ENCODE peak calls at places on chromosomes 1 and 21, in four cellular contexts. A is NCI-H2081 treated with DMSO at 0.1 percent for 48 hours, H is NCI-H2107, S is psoas muscle. T is an unnamed sample.

GRCh38 chr21:14716761-14717396 is 170.8 kb upstream of the SAMSN1 start:
- DNase-seq in A (no peak), H (no peak), S (no peak), T (no peak)

GRCh38 chr21:42556960-42557359 is 43.3 kb downstream of the SLC37A1 start:
- DNase-seq in A (no peak), H (no peak), S (no peak), T (no peak)

GRCh38 chr1:233240367-233240766 is 55.2 kb downstream of the PCNX2 start:
- DNase-seq in A (no peak), H (no peak), S (no peak), T (no peak)

GRCh38 chr1:41661428-41662060 is 177.1 kb upstream of the EDN2 start:
- DNase-seq in A (no peak), H (no peak), S (no peak), T (no peak)

GRCh38 chr1:212903664-212904063 is 45.6 kb downstream of the FLVCR1 start:
- DNase-seq in A (no peak), H (no peak), S (no peak), T (no peak)

GRCh38 chr1:25208561-25209222 is 23.6 kb downstream of the SYF2 start:
- DNase-seq in A (no peak), H (no peak), S (no peak), T (no peak)

GRCh38 chr1:115086176-115086830 is 3.0 kb downstream of the TSPAN2 start:
- DNase-seq in A (no peak), H (no peak), S (no peak), T (no peak)

GRCh38 chr1:41950820-41951219 is 32.1 kb upstream of the HIVEP3 start:
- DNase-seq in A (no peak), H (no peak), S (no peak), T (no peak)

GRCh38 chr1:178933709-178934573 is 63.1 kb upstream of the ANGPTL1 start:
- DNase-seq in A (no peak), H (no peak), S (no peak), T (no peak)

GRCh38 chr1:94061513-94062443 is 59.2 kb downstream of the ABCA4 start:
- DNase-seq in A (no peak), H (no peak), S (peak), T (no peak)

GRCh38 chr21:30831194-30831765 is 1.7 kb upstream of the KRTAP7-1 start:
- DNase-seq in A (no peak), H (no peak), S (no peak), T (no peak)

GRCh38 chr21:31753949-31754348 is 22.0 kb upstream of the SCAF4 start:
- DNase-seq in A (no peak), H (no peak), S (no peak), T (no peak)

GRCh38 chr1:151553659-151554058 is 13.6 kb downstream of the TUFT1 start:
- DNase-seq in A (no peak), H (no peak), S (no peak), T (no peak)

GRCh38 chr1:26053718-26054572 is 8.0 kb upstream of the SLC30A2 start:
- DNase-seq in A (no peak), H (no peak), S (peak), T (no peak)

GRCh38 chr1:21449906-21450305 is 10.0 kb downstream of the NBPF3 start:
- DNase-seq in A (no peak), H (no peak), S (no peak), T (no peak)

GRCh38 chr1:209544098-209544497 is 39.4 kb upstream of the CAMK1G start:
- DNase-seq in A (no peak), H (no peak), S (no peak), T (no peak)

GRCh38 chr1:212727386-212728181 is 27.9 kb upstream of the BATF3 start:
- DNase-seq in A (no peak), H (no peak), S (no peak), T (no peak)

GRCh38 chr1:192133350-192133950 is 24.8 kb upstream of the RGS18 start:
- DNase-seq in A (no peak), H (no peak), S (no peak), T (no peak)

GRCh38 chr1:109484519-109484975 is 842 bp downstream of the ATXN7L2 start:
- DNase-seq in A (no peak), H (no peak), S (no peak), T (no peak)

GRCh38 chr21:43917515-43918384 is 52.7 kb downstream of the AGPAT3 start:
- DNase-seq in A (no peak), H (no peak), S (no peak), T (no peak)

GRCh38 chr21:36589352-36589971 is 109.5 kb upstream of the SIM2 start:
- DNase-seq in A (no peak), H (no peak), S (peak), T (no peak)

GRCh38 chr21:46083271-46084040 is 14.5 kb upstream of the COL6A2 start:
- DNase-seq in A (no peak), H (no peak), S (peak), T (no peak)

GRCh38 chr1:66351913-66352312 is 182.0 kb upstream of the SGIP1 start:
- DNase-seq in A (no peak), H (no peak), S (no peak), T (no peak)

GRCh38 chr1:93177991-93178390 is 2.2 kb downstream of the TMED5 start:
- DNase-seq in A (no peak), H (no peak), S (no peak), T (no peak)

GRCh38 chr1:153397056-153397923 is 6.4 kb upstream of the S100A8 start:
- DNase-seq in A (no peak), H (no peak), S (no peak), T (no peak)

GRCh38 chr1:179883040-179883501 is 986 bp downstream of the TOR1AIP1 start:
- DNase-seq in A (peak), H (no peak), S (no peak), T (no peak)

GRCh38 chr1:228339766-228340685 is 66.6 kb downstream of the TRIM11 start:
- DNase-seq in A (no peak), H (no peak), S (peak), T (no peak)

GRCh38 chr1:15153184-15153841 is at the start of gene TMEM51:
- DNase-seq in A (no peak), H (peak), S (peak), T (peak)

GRCh38 chr21:14838400-14838799 is 226.4 kb downstream of the NRIP1 start:
- DNase-seq in A (no peak), H (no peak), S (no peak), T (no peak)

GRCh38 chr1:10042746-10043145 is 10.0 kb downstream of the UBE4B start:
- DNase-seq in A (no peak), H (no peak), S (no peak), T (no peak)

GRCh38 chr1:163836446-163836845 is 514.7 kb downstream of the NUF2 start:
- DNase-seq in A (no peak), H (no peak), S (no peak), T (peak)

GRCh38 chr21:42997053-42997452 is 22.7 kb downstream of the PKNOX1 start:
- DNase-seq in A (no peak), H (no peak), S (no peak), T (no peak)

GRCh38 chr1:145689922-145690321 is 17.2 kb downstream of the PDZK1 start:
- DNase-seq in A (no peak), H (no peak), S (no peak), T (no peak)

GRCh38 chr1:200999667-201000066 is 23.8 kb downstream of the KIF21B start:
- DNase-seq in A (no peak), H (no peak), S (no peak), T (no peak)

GRCh38 chr1:31479801-31480200 is 66.8 kb downstream of the SERINC2 start:
- DNase-seq in A (no peak), H (no peak), S (no peak), T (no peak)